ENCODE peak calls at places on chromosomes 4 and X, in nine cellular contexts. W is GM23338, T is GM23248, A is OCI-LY7, X is MM.1S, Y is SK-N-SH, I is PC-9, O is hepatocyte, E is HCT116. V is an unnamed sample.

GRCh38 chr4:155954118-155954503 is 445 bp upstream of the CTSO start:
- DNase-seq in W (no peak), T (peak; percentile 20), A (no peak), X (peak; percentile 25), Y (no peak), I (no peak), O (no peak), E (no peak), V (no peak)

GRCh38 chrX:43592597-43592996 is 63.5 kb upstream of the MAOA start:
- DNase-seq in W (no peak), T (no peak), A (no peak), X (no peak), Y (no peak), I (no peak), O (no peak), E (no peak), V (no peak)

GRCh38 chrX:72021975-72022374 is 109.7 kb downstream of the RTL5 start:
- DNase-seq in W (peak; percentile 67), T (peak; percentile 40), A (peak; percentile 5), X (no peak), Y (no peak), I (no peak), O (no peak), E (no peak), V (peak; percentile 26)

GRCh38 chr4:12691168-12691567 is 793.0 kb downstream of the RAB28 start:
- DNase-seq in W (no peak), T (no peak), A (no peak), X (no peak), Y (no peak), I (no peak), O (no peak), E (no peak), V (no peak)

GRCh38 chrX:78237127-78237526 is 90.3 kb downstream of the CYSLTR1 start:
- DNase-seq in W (no peak), T (no peak), A (no peak), X (no peak), Y (no peak), I (no peak), O (no peak), E (no peak), V (peak; percentile 26)

GRCh38 chr4:96916731-96917130 is 1076.8 kb downstream of the PDHA2 start:
- DNase-seq in W (peak; percentile 44), T (no peak), A (no peak), X (no peak), Y (peak; percentile 1), I (no peak), O (no peak), E (no peak), V (no peak)

GRCh38 chr4:167614866-167615265 is 380.6 kb upstream of the SPOCK3 start:
- DNase-seq in W (no peak), T (no peak), A (no peak), X (no peak), Y (no peak), I (no peak), O (peak; percentile 12), E (no peak), V (peak; percentile 77)

GRCh38 chr4:41930139-41930831 is 4.9 kb upstream of the TMEM33 start:
- DNase-seq in W (no peak), T (no peak), A (no peak), X (no peak), Y (no peak), I (no peak), O (no peak), E (no peak), V (no peak)

GRCh38 chrX:45697591-45697990 is 496.9 kb upstream of the DIPK2B start:
- DNase-seq in W (no peak), T (peak; percentile 89), A (no peak), X (no peak), Y (no peak), I (no peak), O (no peak), E (no peak), V (peak; percentile 81)

GRCh38 chr4:113614414-113614813 is 147.1 kb downstream of the CAMK2D start:
- DNase-seq in W (no peak), T (no peak), A (no peak), X (no peak), Y (no peak), I (no peak), O (no peak), E (no peak), V (no peak)

GRCh38 chr4:169015237-169015636 is 5.2 kb upstream of the CBR4 start:
- DNase-seq in W (peak; percentile 14), T (peak; percentile 19), A (no peak), X (no peak), Y (no peak), I (no peak), O (no peak), E (no peak), V (no peak)
- H2AFZ ChIP-seq in W (peak overlapping the region; percentile 91), T (peak overlapping the region; percentile 77), A (peak overlapping the region; percentile 29), X (peak overlapping the region; percentile 59), Y (peak overlapping the region; percentile 40), I (no peak overlapping the region), O (no peak overlapping the region), E (no peak overlapping the region), V (peak overlapping the region; percentile 58)

GRCh38 chr4:165927815-165928214 is 54.8 kb downstream of the TLL1 start:
- DNase-seq in W (no peak), T (no peak), A (no peak), X (no peak), Y (no peak), I (no peak), O (no peak), E (no peak), V (peak; percentile 25)

GRCh38 chr4:165928601-165929000 is 55.6 kb downstream of the TLL1 start:
- DNase-seq in W (no peak), T (no peak), A (no peak), X (no peak), Y (no peak), I (no peak), O (no peak), E (no peak), V (no peak)

GRCh38 chr4:165931741-165932140 is 58.7 kb downstream of the TLL1 start:
- DNase-seq in W (no peak), T (no peak), A (no peak), X (no peak), Y (no peak), I (no peak), O (no peak), E (no peak), V (no peak)

GRCh38 chr4:165927366-165927765 is 54.3 kb downstream of the TLL1 start:
- DNase-seq in W (no peak), T (no peak), A (no peak), X (no peak), Y (no peak), I (no peak), O (no peak), E (no peak), V (no peak)

DNA sequence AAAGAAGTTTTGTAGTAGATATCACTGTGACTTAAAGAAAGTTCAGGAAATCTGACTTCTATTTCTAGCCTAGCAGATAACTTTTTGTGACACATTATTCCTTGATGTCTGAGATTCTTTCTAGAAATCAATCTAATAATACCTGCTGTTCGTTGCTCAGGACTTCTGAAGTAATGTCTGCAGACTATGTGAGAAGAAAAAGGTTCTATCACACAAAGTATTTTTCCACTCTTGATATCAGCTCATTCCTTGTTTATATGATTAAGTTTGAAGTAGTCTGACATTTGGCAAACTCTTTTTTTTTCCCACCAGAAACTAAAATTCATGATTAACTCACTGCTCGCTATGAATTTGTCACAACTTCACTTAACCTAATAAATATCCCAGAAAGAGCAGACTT is 56.6 kb downstream of the TLL1 start:
- DNase-seq in W (no peak), T (no peak), A (no peak), X (no peak), Y (no peak), I (no peak), O (no peak), E (no peak), V (no peak)
- H3K9me2 ChIP-seq in W (no peaks in the 10 kb centered on the region), T (no peaks in the 10 kb centered on the region), A (no peaks in the 10 kb centered on the region), X (no peaks in the 10 kb centered on the region), Y (no peaks in the 10 kb centered on the region), I (no peaks in the 10 kb centered on the region), O (no peaks in the 10 kb centered on the region), E (no peaks in the 10 kb centered on the region), V (no peaks in the 10 kb centered on the region)

GRCh38 chr4:8819421-8820177 is 52.0 kb downstream of the HMX1 start:
- DNase-seq in W (peak; percentile 28), T (no peak), A (no peak), X (peak; percentile 93), Y (peak; percentile 37), I (no peak), O (no peak), E (no peak), V (no peak)
- H2AFZ ChIP-seq in W (no peak overlapping the region), T (no peak overlapping the region), A (no peak overlapping the region), X (peak overlapping the region; percentile 74), Y (no peak overlapping the region), I (no peak overlapping the region), O (no peak overlapping the region), E (no peak overlapping the region), V (no peak overlapping the region)

GRCh38 chrX:26783512-26784225 is 567.7 kb downstream of the MAGEB5 start:
- DNase-seq in W (peak; percentile 77), T (peak; percentile 48), A (peak; percentile 62), X (peak; percentile 62), Y (peak; percentile 14), I (peak; percentile 1), O (peak; percentile 50), E (peak; percentile 29), V (peak; percentile 25)
- H3K9me2 ChIP-seq in W (no peaks in the 10 kb centered on the region), T (no peaks in the 10 kb centered on the region), A (no peaks in the 10 kb centered on the region), X (no peaks in the 10 kb centered on the region), Y (no peaks in the 10 kb centered on the region), I (no peaks in the 10 kb centered on the region), O (no peaks in the 10 kb centered on the region), E (no peaks in the 10 kb centered on the region), V (no peaks in the 10 kb centered on the region)

GRCh38 chrX:153410888-153411254 is 401 bp upstream of the ZFP92 start:
- DNase-seq in W (no peak), T (no peak), A (no peak), X (no peak), Y (no peak), I (no peak), O (no peak), E (no peak), V (no peak)
- H2AFZ ChIP-seq in W (no peak overlapping the region), T (no peak overlapping the region), A (no peak overlapping the region), X (no peak overlapping the region), Y (no peak overlapping the region), I (no peak overlapping the region), O (no peak overlapping the region), E (no peak overlapping the region), V (no peak overlapping the region)

GRCh38 chr4:16001484-16001858 is 38.5 kb upstream of the FGFBP2 start:
- DNase-seq in W (peak; percentile 88), T (peak; percentile 76), A (peak; percentile 75), X (peak; percentile 70), Y (peak; percentile 76), I (peak; percentile 51), O (peak; percentile 84), E (peak; percentile 61), V (peak; percentile 75)
- H3K9me2 ChIP-seq in W (no peaks in the 10 kb centered on the region), T (no peaks in the 10 kb centered on the region), A (no peaks in the 10 kb centered on the region), X (no peaks in the 10 kb centered on the region), Y (no peaks in the 10 kb centered on the region), I (no peaks in the 10 kb centered on the region), O (no peaks in the 10 kb centered on the region), E (no peaks in the 10 kb centered on the region), V (no peaks in the 10 kb centered on the region)

V was measured in PC-3.